ENCODE peak calls at places on chromosomes 4 and X, in six cellular contexts. Q, W, B, I, T and U are unnamed samples.

GRCh38 chr4:94232519-94232918 is 24.9 kb downstream of the SMARCAD1 start:
- DNase-seq in Q (no peak), W (no peak), B (no peak), I (no peak), T (no peak), U (no peak)

GRCh38 chrX:72020204-72020603 is 109.6 kb downstream of the NHSL2 start:
- DNase-seq in Q (no peak), W (no peak), B (no peak), I (no peak), T (no peak), U (no peak)

GRCh38 chr4:188110741-188111458 is 1.5 kb upstream of the TRIML2 start:
- DNase-seq in Q (no peak), W (no peak), B (peak; percentile 68), I (no peak), T (no peak), U (no peak)

GRCh38 chrX:48695524-48695875 is 1.0 kb upstream of the SUV39H1 start:
- DNase-seq in Q (no peak), W (no peak), B (no peak), I (no peak), T (peak; percentile 24), U (no peak)

GRCh38 chrX:150873616-150874015 is 24.9 kb downstream of the CD99L2 start:
- DNase-seq in Q (no peak), W (no peak), B (no peak), I (no peak), T (peak; percentile 16), U (no peak)

GRCh38 chrX:70998402-70999027 is 67.6 kb upstream of the SLC7A3 start:
- DNase-seq in Q (no peak), W (peak; percentile 46), B (peak; percentile 19), I (peak; percentile 13), T (no peak), U (no peak)

GRCh38 chr4:95027906-95028618 is 270.3 kb downstream of the BMPR1B start:
- DNase-seq in Q (no peak), W (no peak), B (no peak), I (no peak), T (no peak), U (no peak)

GRCh38 chr4:55183926-55184599 is 58.7 kb upstream of the KDR start:
- DNase-seq in Q (no peak), W (no peak), B (no peak), I (no peak), T (no peak), U (no peak)

GRCh38 chr4:154593868-154594267 is 3.3 kb upstream of the FGA start:
- DNase-seq in Q (no peak), W (no peak), B (no peak), I (peak; percentile 44), T (no peak), U (no peak)

GRCh38 chr4:139007640-139008039 is 7.9 kb upstream of the NOCT start:
- DNase-seq in Q (no peak), W (no peak), B (no peak), I (no peak), T (no peak), U (no peak)

GRCh38 chr4:121898150-121898549 is 27.9 kb upstream of the BBS7 start:
- DNase-seq in Q (peak; percentile 7), W (peak; percentile 19), B (no peak), I (no peak), T (no peak), U (no peak)

GRCh38 chr4:102578819-102579218 is 77.7 kb downstream of the NFKB1 start:
- DNase-seq in Q (no peak), W (no peak), B (no peak), I (no peak), T (no peak), U (no peak)

GRCh38 chr4:98890698-98891097 is 38.2 kb downstream of the EIF4E start:
- DNase-seq in Q (no peak), W (no peak), B (no peak), I (no peak), T (no peak), U (no peak)

GRCh38 chr4:153234923-153235322 is 30.7 kb downstream of the TRIM2 start:
- DNase-seq in Q (no peak), W (no peak), B (no peak), I (no peak), T (no peak), U (no peak)

GRCh38 chr4:82463221-82463620 is 32.8 kb downstream of the ENOPH1 start:
- DNase-seq in Q (no peak), W (no peak), B (no peak), I (no peak), T (no peak), U (no peak)

GRCh38 chrX:108070891-108071290 is 20.5 kb downstream of the PSMD10 start:
- DNase-seq in Q (no peak), W (no peak), B (no peak), I (no peak), T (no peak), U (no peak)

GRCh38 chrX:72712094-72712755 is 1.9 kb downstream of the PHKA1 start:
- DNase-seq in Q (no peak), W (no peak), B (no peak), I (no peak), T (no peak), U (no peak)

GRCh38 chrX:141133272-141133671 is 43.7 kb downstream of the LDOC1 start:
- DNase-seq in Q (no peak), W (no peak), B (no peak), I (no peak), T (no peak), U (no peak)

GRCh38 chrX:104660092-104660491 is 94.1 kb downstream of the IL1RAPL2 start:
- DNase-seq in Q (no peak), W (no peak), B (no peak), I (no peak), T (no peak), U (no peak)